ENCODE peak calls at places on chromosome 6, in seven cellular contexts. G is COR-L47, M is nephron progenitor cell, B is T-helper 2 cell, S is iris pigment epithelial cell, H is fibroblast of mammary gland, E is dermis microvascular lymphatic vessel endothelial cell. Y is an unnamed sample.

GRCh38 chr6:145789443-145789842 is 25.2 kb downstream of the FBXO30 start:
- DNase-seq in G (no peak), M (no peak), B (no peak), S (peak; percentile 47), H (peak; percentile 90), E (no peak), Y (no peak)

GRCh38 chr6:109299695-109300564 is 82.3 kb downstream of the CD164 start:
- DNase-seq in G (no peak), M (no peak), B (no peak), S (no peak), H (no peak), E (no peak), Y (no peak)

GRCh38 chr6:135094403-135094821 is 39.8 kb upstream of the HBS1L start:
- DNase-seq in G (no peak), M (no peak), B (no peak), S (peak; percentile 21), H (peak; percentile 34), E (no peak), Y (no peak)

GRCh38 chr6:5660772-5661171 is 346.0 kb downstream of the NRN1 start:
- DNase-seq in G (no peak), M (no peak), B (no peak), S (no peak), H (no peak), E (no peak), Y (no peak)

GRCh38 chr6:142891454-142891853 is 53.5 kb downstream of the HIVEP2 start:
- DNase-seq in G (no peak), M (no peak), B (no peak), S (no peak), H (no peak), E (no peak), Y (no peak)

GRCh38 chr6:132570221-132570777 is at the start of gene TAAR6:
- DNase-seq in G (no peak), M (no peak), B (no peak), S (no peak), H (no peak), E (no peak), Y (no peak)

GRCh38 chr6:28489366-28490190 is 26.0 kb downstream of the GPX6 start:
- DNase-seq in G (no peak), M (peak; percentile 71), B (no peak), S (peak; percentile 86), H (peak; percentile 84), E (no peak), Y (no peak)

GRCh38 chr6:68653706-68654089 is 18.6 kb downstream of the ADGRB3 start:
- DNase-seq in G (no peak), M (no peak), B (no peak), S (no peak), H (no peak), E (no peak), Y (no peak)

GRCh38 chr6:13404115-13404891 is 76.0 kb upstream of the TBC1D7 start:
- DNase-seq in G (no peak), M (no peak), B (no peak), S (peak; percentile 77), H (peak; percentile 64), E (no peak), Y (no peak)

GRCh38 chr6:44715188-44715587 is 327.7 kb downstream of the CDC5L start:
- DNase-seq in G (no peak), M (no peak), B (no peak), S (no peak), H (peak; percentile 40), E (no peak), Y (no peak)

GRCh38 chr6:165059032-165059431 is 250.4 kb downstream of the C6orf118 start:
- DNase-seq in G (no peak), M (no peak), B (no peak), S (peak; percentile 5), H (no peak), E (peak; percentile 26), Y (no peak)

GRCh38 chr6:11424395-11425050 is 113.0 kb upstream of the TMEM170B start:
- DNase-seq in G (no peak), M (peak; percentile 7), B (no peak), S (no peak), H (no peak), E (no peak), Y (no peak)

GRCh38 chr6:44225579-44226325 is 2.4 kb downstream of the SLC29A1 start:
- DNase-seq in G (peak; percentile 40), M (no peak), B (no peak), S (no peak), H (no peak), E (no peak), Y (no peak)

GRCh38 chr6:118171852-118172251 is 264.8 kb downstream of the SLC35F1 start:
- DNase-seq in G (no peak), M (no peak), B (no peak), S (no peak), H (peak; percentile 17), E (no peak), Y (no peak)

Y was measured in DMS79 treated with DMSO at 0.1 percent for 48 hours.